ENCODE peak calls at places on chromosome 4, in ten cellular contexts. I is tibial nerve; R is PC-3; G is IMR-90; X is CD8-positive, alpha-beta T cell; U is lower lobe of right lung; A is body of pancreas; E is psoas muscle; D is breast epithelium; S is pancreas. P is an unnamed sample.

GRCh38 chr4:38664704-38665401 is 854 bp downstream of the KLF3 start:
- DNase-seq in D (peak; percentile 60), X (no peak), S (peak; percentile 78), E (peak; percentile 81), A (peak; percentile 77), U (peak; percentile 77), R (peak; percentile 39), G (peak; percentile 56), I (peak; percentile 43), P (no peak)

GRCh38 chr4:21864686-21865085 is 83.9 kb downstream of the KCNIP4 start:
- DNase-seq in A (no peak), G (no peak), E (no peak), X (no peak), R (no peak), D (no peak), U (no peak), S (no peak), I (no peak), P (no peak)

GRCh38 chr4:181685911-181686310 is 557.3 kb upstream of the TENM3 start:
- DNase-seq in E (no peak), U (no peak), G (peak; percentile 97), D (no peak), X (no peak), R (no peak), S (no peak), I (no peak), A (no peak), P (peak; percentile 55)

GRCh38 chr4:1382776-1383727 is 23.2 kb downstream of the NKX1-1 start:
- DNase-seq in R (no peak), G (no peak), E (no peak), A (peak; percentile 14), I (no peak), S (peak; percentile 25), D (peak; percentile 45), U (peak; percentile 37), X (no peak), P (no peak)

GRCh38 chr4:102420563-102421221 is 75.4 kb upstream of the SLC39A8 start:
- DNase-seq in I (no peak), R (peak; percentile 60), G (peak; percentile 26), S (no peak), D (no peak), A (no peak), E (no peak), U (no peak), X (no peak), P (no peak)

GRCh38 chr4:6447561-6448290 is 24.7 kb downstream of the PPP2R2C start:
- DNase-seq in A (no peak), U (no peak), S (no peak), D (no peak), X (no peak), I (no peak), G (no peak), R (no peak), E (no peak), P (no peak)

GRCh38 chr4:1030559-1030958 is 19.1 kb downstream of the FGFRL1 start:
- DNase-seq in X (no peak), D (no peak), G (no peak), S (no peak), I (no peak), E (no peak), U (no peak), A (peak; percentile 52), R (no peak), P (no peak)

GRCh38 chr4:40525811-40526598 is 103.7 kb downstream of the RBM47 start:
- DNase-seq in U (no peak), X (no peak), E (no peak), A (peak; percentile 65), R (peak; percentile 72), I (peak; percentile 38), G (peak; percentile 88), D (no peak), S (no peak), P (peak; percentile 74)

GRCh38 chr4:16256343-16256742 is 30.1 kb upstream of the TAPT1 start:
- DNase-seq in S (no peak), U (no peak), E (no peak), A (no peak), G (no peak), X (no peak), D (no peak), I (no peak), R (no peak), P (no peak)

GRCh38 chr4:153151535-153152452 is 52.4 kb upstream of the TRIM2 start:
- DNase-seq in U (peak; percentile 87), S (peak; percentile 83), D (no peak), R (peak; percentile 27), E (peak; percentile 57), A (peak; percentile 86), I (no peak), X (no peak), G (peak; percentile 28), P (no peak)

GRCh38 chr4:66606908-66607307 is 936.6 kb upstream of the EPHA5 start:
- DNase-seq in S (no peak), D (no peak), U (no peak), E (no peak), I (no peak), R (no peak), X (no peak), G (no peak), A (no peak), P (no peak)

GRCh38 chr4:1210971-1211370 is 38.0 kb downstream of the CTBP1 start:
- DNase-seq in U (peak; percentile 47), E (peak; percentile 53), D (no peak), A (peak; percentile 30), G (no peak), R (no peak), X (no peak), S (peak; percentile 40), I (no peak), P (no peak)

GRCh38 chr4:71595576-71596108 is 188.2 kb downstream of the GC start:
- DNase-seq in A (no peak), S (no peak), D (no peak), X (no peak), G (no peak), U (no peak), E (no peak), R (no peak), I (no peak), P (peak; percentile 60)

GRCh38 chr4:71587995-71588394 is 195.9 kb downstream of the GC start:
- DNase-seq in G (no peak), A (no peak), U (no peak), I (no peak), X (no peak), S (no peak), D (no peak), R (no peak), E (no peak), P (no peak)

DNA sequence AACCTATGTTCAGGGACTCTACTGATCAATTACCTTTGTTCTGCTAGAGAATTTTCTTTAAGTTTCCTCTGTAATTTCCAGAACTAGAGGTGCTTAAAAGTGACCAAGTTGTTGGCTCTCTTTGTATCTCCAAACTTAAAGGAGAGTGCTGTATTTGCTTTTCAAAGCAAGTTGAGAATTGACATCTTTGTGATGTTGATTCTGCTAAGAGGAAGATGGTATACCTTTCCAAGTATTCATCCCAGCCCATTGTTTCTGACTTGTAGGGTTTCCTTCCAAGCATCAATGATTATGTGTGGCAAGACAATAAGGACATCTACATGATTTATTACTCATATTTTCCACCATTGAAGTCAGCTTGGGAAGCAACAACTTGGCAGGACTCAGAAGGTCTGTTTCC is 190.6 kb downstream of the GC start:
- DNase-seq in X (no peak), D (no peak), G (no peak), S (no peak), E (no peak), U (no peak), A (no peak), I (no peak), R (no peak), P (no peak)
- H3K27me3 ChIP-seq in X (peaks cover 3% of the 10 kb centered on the region), D (no peaks in the 10 kb centered on the region), G (peaks cover 1% of the 10 kb centered on the region), S (no peaks in the 10 kb centered on the region), E (no peaks in the 10 kb centered on the region), U (no peaks in the 10 kb centered on the region), A (no peaks in the 10 kb centered on the region), I (no peaks in the 10 kb centered on the region), R (no peaks in the 10 kb centered on the region), P (no peaks in the 10 kb centered on the region)

DNA sequence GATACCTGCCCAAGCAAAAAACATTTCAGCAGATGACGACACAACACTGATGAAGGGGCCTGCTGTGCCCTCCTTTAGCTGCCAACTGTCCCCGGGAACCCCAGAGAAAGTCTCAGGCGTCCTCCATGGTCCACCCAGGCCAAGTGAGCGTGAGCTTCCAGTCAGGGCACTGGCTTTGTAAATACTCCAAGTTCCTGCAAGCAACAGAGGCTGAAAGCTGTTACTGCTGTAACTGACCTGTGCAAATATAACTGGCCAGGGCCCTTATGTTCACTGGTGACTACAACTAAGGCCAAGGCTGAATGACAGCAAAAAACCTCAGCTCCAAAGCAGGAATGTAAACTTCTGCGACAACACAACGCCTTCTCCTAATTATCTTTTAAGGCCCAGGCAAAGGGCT is 8.2 kb downstream of the WDR1 start:
- DNase-seq in X (no peak), E (no peak), S (no peak), D (no peak), A (no peak), U (no peak), R (no peak), G (no peak), I (no peak), P (no peak)
- H3K4me1 ChIP-seq in X (peaks cover 100% of the 10 kb centered on the region), E (peaks cover 96% of the 10 kb centered on the region), S (no peaks in the 10 kb centered on the region), D (peaks cover 21% of the 10 kb centered on the region), A (peaks cover 18% of the 10 kb centered on the region), U (peaks cover 91% of the 10 kb centered on the region), R (peaks cover 56% of the 10 kb centered on the region), G (peaks cover 67% of the 10 kb centered on the region), I (peaks cover 100% of the 10 kb centered on the region), P (peaks cover 38% of the 10 kb centered on the region)

GRCh38 chr4:120873554-120873953 is 49.0 kb downstream of the PRDM5 start:
- DNase-seq in G (no peak), S (no peak), E (no peak), X (no peak), A (no peak), I (no peak), R (no peak), U (no peak), D (no peak), P (no peak)
- TF ChIP-seq CTCF in G (peak; percentile 21), S (peak; percentile 11), E (no peak), X (no peak), A (no peak), I (no peak), R (peak; percentile 47), U (no peak), D (no peak), P (peak; percentile 25)

GRCh38 chr4:110624016-110624770 is 1.3 kb upstream of the PITX2 start:
- DNase-seq in G (no peak), E (no peak), A (no peak), I (no peak), X (no peak), U (no peak), R (no peak), S (no peak), D (no peak), P (no peak)
- H3K27me3 ChIP-seq in G (peaks cover 76% of the 10 kb centered on the region), E (no peaks in the 10 kb centered on the region), A (peaks cover 72% of the 10 kb centered on the region), I (peaks cover 100% of the 10 kb centered on the region), X (peaks cover 64% of the 10 kb centered on the region), U (peaks cover 99% of the 10 kb centered on the region), R (peaks cover 72% of the 10 kb centered on the region), S (peaks cover 76% of the 10 kb centered on the region), D (peaks cover 6% of the 10 kb centered on the region), P (no peaks in the 10 kb centered on the region)

DNA sequence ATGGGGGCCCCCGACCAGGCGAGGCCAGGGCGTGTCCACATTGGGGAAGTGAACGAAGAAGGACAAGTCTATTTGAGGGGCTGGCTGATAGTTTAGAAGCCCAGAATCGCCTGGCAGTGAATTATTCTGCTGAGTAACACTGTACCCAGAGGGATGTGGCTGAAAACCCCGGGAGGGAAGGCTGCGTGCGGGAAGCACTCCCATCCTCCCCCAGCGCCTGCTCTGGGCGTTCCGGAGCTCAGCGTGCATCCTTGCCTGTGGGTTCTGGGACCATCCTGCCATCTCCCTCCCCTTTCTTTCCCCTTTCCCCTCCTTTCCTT is 66.6 kb downstream of the TRMT44 start:
- DNase-seq in R (no peak), I (no peak), G (no peak), E (no peak), X (no peak), S (no peak), U (no peak), A (no peak), D (no peak), P (no peak)
- H3K4me1 ChIP-seq in R (no peaks in the 10 kb centered on the region), I (peaks cover 56% of the 10 kb centered on the region), G (peaks cover 17% of the 10 kb centered on the region), E (peaks cover 14% of the 10 kb centered on the region), X (no peaks in the 10 kb centered on the region), S (peaks cover 2% of the 10 kb centered on the region), U (peaks cover 41% of the 10 kb centered on the region), A (peaks cover 39% of the 10 kb centered on the region), D (peaks cover 12% of the 10 kb centered on the region), P (no peaks in the 10 kb centered on the region)

P was measured in foreskin keratinocyte.